ENCODE peak calls at places on chromosomes 12 and 14, in four cellular contexts. A is stomach, G is upper lobe of left lung, O is ovary. P is an unnamed sample. For H3K27me3, the result is how much of the 10 kb centered on the place peaks cover.

GRCh38 chr12:54661048-54661447 is 12.9 kb upstream of the DCD start:
- DNase-seq in O (no peak), A (no peak), G (no peak), P (no peak)

GRCh38 chr12:89160716-89161123 is 191.6 kb downstream of the DUSP6 start:
- DNase-seq in G (no peak), A (no peak), O (no peak), P (peak)

GRCh38 chr12:34389378-34390170 is 367.3 kb downstream of the ALG10 start:
- DNase-seq in A (no peak), G (no peak), O (no peak), P (peak)

GRCh38 chr12:57276935-57277563 is 26.1 kb upstream of the STAC3 start:
- DNase-seq in G (no peak), O (no peak), A (peak), P (no peak)

GRCh38 chr12:50564240-50564947 is 59.6 kb downstream of the DIP2B start:
- DNase-seq in O (no peak), G (no peak), A (no peak), P (no peak)

GRCh38 chr12:132523576-132524331 is 33.8 kb downstream of the FBRSL1 start:
- DNase-seq in A (peak), O (peak), G (peak), P (no peak)

GRCh38 chr12:90695415-90695814 is 259.6 kb downstream of the CCER1 start:
- DNase-seq in O (no peak), A (no peak), G (no peak), P (no peak)

GRCh38 chr14:50045039-50045711 is 71.2 kb downstream of the VCPKMT start:
- DNase-seq in A (peak), G (peak), O (peak), P (peak)

GRCh38 chr12:6554990-6555691 is 701 bp downstream of the IFFO1 start:
- DNase-seq in A (no peak), G (no peak), O (no peak), P (no peak)

GRCh38 chr12:77166711-77167110 is 101.3 kb upstream of the E2F7 start:
- DNase-seq in O (no peak), A (no peak), G (no peak), P (no peak)

GRCh38 chr12:49344486-49345047 is 2.1 kb upstream of the DNAJC22 start:
- DNase-seq in A (no peak), O (no peak), G (peak), P (no peak)
- H3K27me3 ChIP-seq in A (half or more), O (under half), G (under half), P (half or more)

DNA sequence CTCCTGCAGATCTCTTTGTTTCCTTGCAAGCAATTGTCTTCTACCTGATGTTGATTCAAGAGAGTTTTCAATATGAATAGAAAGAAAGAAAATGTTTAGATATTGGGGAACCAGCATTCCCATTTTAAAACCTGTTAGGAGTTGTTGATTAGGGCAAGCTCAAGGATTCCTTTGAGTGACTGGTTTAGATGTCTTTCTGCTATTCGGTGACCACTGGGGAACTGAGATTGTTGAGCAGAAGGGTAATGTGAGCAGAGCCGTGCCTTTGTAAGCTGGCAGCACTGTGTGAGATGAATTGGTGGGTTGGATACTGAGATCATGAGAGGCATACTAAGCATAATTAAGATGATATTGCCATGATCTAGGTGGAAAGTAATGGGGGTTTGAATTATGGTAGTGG is 39.1 kb upstream of the PAPLN start:
- DNase-seq in G (no peak), O (no peak), A (no peak), P (no peak)
- TF ChIP-seq CTCF in G (no peak), O (no peak), A (no peak), P (no peak)

GRCh38 chr12:83335748-83336147 is 649.0 kb downstream of the TMTC2 start:
- DNase-seq in O (no peak), G (no peak), A (no peak), P (no peak)
- TF ChIP-seq EP300 in O (no peak), G (no peak), A (no peak), P (no peak)

GRCh38 chr14:104169005-104169764 is 30.8 kb downstream of the KIF26A start:
- DNase-seq in O (no peak), G (no peak), A (no peak), P (no peak)

GRCh38 chr14:104169765-104170113 is 31.4 kb downstream of the KIF26A start:
- DNase-seq in G (no peak), A (no peak), O (no peak), P (no peak)

GRCh38 chr14:104166698-104167097 is 28.3 kb downstream of the KIF26A start:
- DNase-seq in G (no peak), A (no peak), O (no peak), P (no peak)

GRCh38 chr14:104171029-104171697 is 32.8 kb downstream of the KIF26A start:
- DNase-seq in A (peak), O (no peak), G (peak), P (no peak)

GRCh38 chr14:104168603-104169002 is 30.2 kb downstream of the KIF26A start:
- DNase-seq in O (no peak), G (no peak), A (no peak), P (no peak)
- H3K27me3 ChIP-seq in O (under half), G (under half), A (under half), P (under half)

GRCh38 chr12:96015672-96016071 is 19.5 kb upstream of the HAL start:
- DNase-seq in A (peak), O (no peak), G (no peak), P (no peak)
- TF ChIP-seq CTCF in A (no peak), O (no peak), G (no peak), P (no peak)

P was measured in sigmoid colon.